ENCODE peak calls at places on chromosomes 1 and 21, in eight cellular contexts. One of them, this sample, is unnamed.
A peak's percentile ranks its signal among the peaks of the same experiment; 100 is the strongest.

GRCh38 chr1:1306070-1306660 is 1.6 kb downstream of the ACAP3 start:
- DNase-seq in H9: peak; percentile 55
- DNase-seq in neuronal stem cell: no peak
- DNase-seq in AG04450: no peak
- DNase-seq in prostate gland: no peak
- DNase-seq in fibroblast of lung: no peak
- DNase-seq in left lung: no peak
- DNase-seq in aorta: no peak
- DNase-seq in this sample: no peak

GRCh38 chr1:184889902-184890301 is 84.4 kb downstream of the NIBAN1 start:
- DNase-seq in H9: no peak
- DNase-seq in neuronal stem cell: no peak
- DNase-seq in AG04450: no peak
- DNase-seq in prostate gland: no peak
- DNase-seq in fibroblast of lung: no peak
- DNase-seq in left lung: no peak
- DNase-seq in aorta: no peak
- DNase-seq in this sample: no peak

GRCh38 chr1:109620396-109620817 is 770 bp downstream of the AMPD2 start:
- DNase-seq in H9: peak; percentile 49
- DNase-seq in neuronal stem cell: no peak
- DNase-seq in AG04450: no peak
- DNase-seq in prostate gland: no peak
- DNase-seq in fibroblast of lung: peak; percentile 55
- DNase-seq in left lung: no peak
- DNase-seq in aorta: peak; percentile 71
- DNase-seq in this sample: peak; percentile 40

GRCh38 chr1:97034651-97035050 is 313.1 kb downstream of the PTBP2 start:
- DNase-seq in H9: no peak
- DNase-seq in neuronal stem cell: no peak
- DNase-seq in AG04450: no peak
- DNase-seq in prostate gland: no peak
- DNase-seq in fibroblast of lung: no peak
- DNase-seq in left lung: no peak
- DNase-seq in aorta: no peak
- DNase-seq in this sample: no peak

GRCh38 chr1:15625224-15625917 is 8.1 kb downstream of the DDI2 start:
- DNase-seq in H9: no peak
- DNase-seq in neuronal stem cell: no peak
- DNase-seq in AG04450: no peak
- DNase-seq in prostate gland: no peak
- DNase-seq in fibroblast of lung: no peak
- DNase-seq in left lung: no peak
- DNase-seq in aorta: no peak
- DNase-seq in this sample: no peak

GRCh38 chr1:58035523-58035922 is 511.0 kb downstream of the OMA1 start:
- DNase-seq in H9: peak; percentile 36
- DNase-seq in neuronal stem cell: no peak
- DNase-seq in AG04450: no peak
- DNase-seq in prostate gland: no peak
- DNase-seq in fibroblast of lung: peak; percentile 2
- DNase-seq in left lung: no peak
- DNase-seq in aorta: no peak
- DNase-seq in this sample: no peak

GRCh38 chr1:33972676-33973395 is 109.0 kb downstream of the HMGB4 start:
- DNase-seq in H9: no peak
- DNase-seq in neuronal stem cell: no peak
- DNase-seq in AG04450: no peak
- DNase-seq in prostate gland: peak; percentile 66
- DNase-seq in fibroblast of lung: no peak
- DNase-seq in left lung: no peak
- DNase-seq in aorta: no peak
- DNase-seq in this sample: no peak

GRCh38 chr1:211577277-211577825 is 1.6 kb downstream of the SLC30A1 start:
- DNase-seq in H9: no peak
- DNase-seq in neuronal stem cell: no peak
- DNase-seq in AG04450: no peak
- DNase-seq in prostate gland: no peak
- DNase-seq in fibroblast of lung: peak; percentile 42
- DNase-seq in left lung: no peak
- DNase-seq in aorta: no peak
- DNase-seq in this sample: no peak

GRCh38 chr1:202659974-202660373 is 50.3 kb downstream of the SYT2 start:
- DNase-seq in H9: no peak
- DNase-seq in neuronal stem cell: no peak
- DNase-seq in AG04450: no peak
- DNase-seq in prostate gland: no peak
- DNase-seq in fibroblast of lung: no peak
- DNase-seq in left lung: no peak
- DNase-seq in aorta: no peak
- DNase-seq in this sample: no peak

GRCh38 chr1:192627901-192628300 is 8.0 kb upstream of the RGS13 start:
- DNase-seq in H9: no peak
- DNase-seq in neuronal stem cell: no peak
- DNase-seq in AG04450: no peak
- DNase-seq in prostate gland: no peak
- DNase-seq in fibroblast of lung: no peak
- DNase-seq in left lung: no peak
- DNase-seq in aorta: no peak
- DNase-seq in this sample: no peak

GRCh38 chr1:228541725-228542124 is 54.5 kb downstream of the RNF187 start:
- DNase-seq in H9: no peak
- DNase-seq in neuronal stem cell: no peak
- DNase-seq in AG04450: no peak
- DNase-seq in prostate gland: no peak
- DNase-seq in fibroblast of lung: no peak
- DNase-seq in left lung: no peak
- DNase-seq in aorta: no peak
- DNase-seq in this sample: no peak

GRCh38 chr1:224080082-224080774 is 33.7 kb upstream of the FBXO28 start:
- DNase-seq in H9: no peak
- DNase-seq in neuronal stem cell: no peak
- DNase-seq in AG04450: no peak
- DNase-seq in prostate gland: no peak
- DNase-seq in fibroblast of lung: peak; percentile 27
- DNase-seq in left lung: no peak
- DNase-seq in aorta: no peak
- DNase-seq in this sample: peak; percentile 48

GRCh38 chr1:50318428-50318827 is 104.8 kb downstream of the DMRTA2 start:
- DNase-seq in H9: no peak
- DNase-seq in neuronal stem cell: no peak
- DNase-seq in AG04450: no peak
- DNase-seq in prostate gland: no peak
- DNase-seq in fibroblast of lung: no peak
- DNase-seq in left lung: no peak
- DNase-seq in aorta: no peak
- DNase-seq in this sample: no peak

GRCh38 chr21:42097860-42098259 is 26.7 kb downstream of the UMODL1 start:
- DNase-seq in H9: no peak
- DNase-seq in neuronal stem cell: no peak
- DNase-seq in AG04450: peak; percentile 96
- DNase-seq in prostate gland: peak; percentile 79
- DNase-seq in fibroblast of lung: peak; percentile 97
- DNase-seq in left lung: peak; percentile 74
- DNase-seq in aorta: peak; percentile 89
- DNase-seq in this sample: peak; percentile 94

GRCh38 chr1:108828074-108828961 is 28.6 kb downstream of the AKNAD1 start:
- DNase-seq in H9: peak; percentile 88
- DNase-seq in neuronal stem cell: peak; percentile 80
- DNase-seq in AG04450: no peak
- DNase-seq in prostate gland: peak; percentile 82
- DNase-seq in fibroblast of lung: peak; percentile 98
- DNase-seq in left lung: peak; percentile 74
- DNase-seq in aorta: peak; percentile 85
- DNase-seq in this sample: peak; percentile 96

GRCh38 chr1:2627746-2628145 is 5.1 kb downstream of the MMEL1 start:
- DNase-seq in H9: no peak
- DNase-seq in neuronal stem cell: no peak
- DNase-seq in AG04450: no peak
- DNase-seq in prostate gland: no peak
- DNase-seq in fibroblast of lung: no peak
- DNase-seq in left lung: no peak
- DNase-seq in aorta: no peak
- DNase-seq in this sample: no peak

GRCh38 chr1:197884173-197884572 is 18.3 kb upstream of the C1orf53 start:
- DNase-seq in H9: peak; percentile 61
- DNase-seq in neuronal stem cell: no peak
- DNase-seq in AG04450: no peak
- DNase-seq in prostate gland: no peak
- DNase-seq in fibroblast of lung: peak; percentile 44
- DNase-seq in left lung: no peak
- DNase-seq in aorta: no peak
- DNase-seq in this sample: no peak

GRCh38 chr1:12529640-12530174 is 88.3 kb downstream of the DHRS3 start:
- DNase-seq in H9: no peak
- DNase-seq in neuronal stem cell: no peak
- DNase-seq in AG04450: no peak
- DNase-seq in prostate gland: no peak
- DNase-seq in fibroblast of lung: no peak
- DNase-seq in left lung: no peak
- DNase-seq in aorta: peak; percentile 3
- DNase-seq in this sample: no peak

GRCh38 chr1:156386949-156387898 is 18.2 kb downstream of the RHBG start:
- DNase-seq in H9: no peak
- DNase-seq in neuronal stem cell: no peak
- DNase-seq in AG04450: no peak
- DNase-seq in prostate gland: no peak
- DNase-seq in fibroblast of lung: no peak
- DNase-seq in left lung: no peak
- DNase-seq in aorta: no peak
- DNase-seq in this sample: no peak

GRCh38 chr1:39919545-39919944 is 17.8 kb upstream of the MYCL start:
- DNase-seq in H9: peak; percentile 77
- DNase-seq in neuronal stem cell: peak; percentile 38
- DNase-seq in AG04450: peak; percentile 21
- DNase-seq in prostate gland: peak; percentile 58
- DNase-seq in fibroblast of lung: peak; percentile 59
- DNase-seq in left lung: peak; percentile 52
- DNase-seq in aorta: no peak
- DNase-seq in this sample: peak; percentile 76

GRCh38 chr1:24558902-24559791 is 3.3 kb downstream of the NCMAP start:
- DNase-seq in H9: peak; percentile 74
- DNase-seq in neuronal stem cell: no peak
- DNase-seq in AG04450: peak; percentile 34
- DNase-seq in prostate gland: peak; percentile 72
- DNase-seq in fibroblast of lung: peak; percentile 84
- DNase-seq in left lung: peak; percentile 72
- DNase-seq in aorta: peak; percentile 77
- DNase-seq in this sample: peak; percentile 68

GRCh38 chr1:31396633-31397351 is 16.2 kb upstream of the SERINC2 start:
- DNase-seq in H9: no peak
- DNase-seq in neuronal stem cell: no peak
- DNase-seq in AG04450: peak; percentile 81
- DNase-seq in prostate gland: no peak
- DNase-seq in fibroblast of lung: peak; percentile 77
- DNase-seq in left lung: no peak
- DNase-seq in aorta: no peak
- DNase-seq in this sample: peak; percentile 99

GRCh38 chr1:23480187-23481025 is 3.6 kb downstream of the ASAP3 start:
- DNase-seq in H9: no peak
- DNase-seq in neuronal stem cell: no peak
- DNase-seq in AG04450: no peak
- DNase-seq in prostate gland: no peak
- DNase-seq in fibroblast of lung: no peak
- DNase-seq in left lung: no peak
- DNase-seq in aorta: no peak
- DNase-seq in this sample: no peak

GRCh38 chr1:169427081-169427611 is at the start of gene CCDC181:
- DNase-seq in H9: peak; percentile 95
- DNase-seq in neuronal stem cell: peak; percentile 78
- DNase-seq in AG04450: peak; percentile 3
- DNase-seq in prostate gland: peak; percentile 11
- DNase-seq in fibroblast of lung: peak; percentile 78
- DNase-seq in left lung: peak; percentile 34
- DNase-seq in aorta: peak; percentile 56
- DNase-seq in this sample: no peak

GRCh38 chr1:5620418-5620817 is 371.8 kb downstream of the NPHP4 start:
- DNase-seq in H9: no peak
- DNase-seq in neuronal stem cell: no peak
- DNase-seq in AG04450: no peak
- DNase-seq in prostate gland: no peak
- DNase-seq in fibroblast of lung: no peak
- DNase-seq in left lung: no peak
- DNase-seq in aorta: no peak
- DNase-seq in this sample: no peak

GRCh38 chr1:183101841-183102276 is 78.6 kb downstream of the LAMC1 start:
- DNase-seq in H9: no peak
- DNase-seq in neuronal stem cell: no peak
- DNase-seq in AG04450: no peak
- DNase-seq in prostate gland: no peak
- DNase-seq in fibroblast of lung: no peak
- DNase-seq in left lung: no peak
- DNase-seq in aorta: no peak
- DNase-seq in this sample: no peak

GRCh38 chr1:161631076-161631475 is at the start of gene FCGR3B:
- DNase-seq in H9: no peak
- DNase-seq in neuronal stem cell: no peak
- DNase-seq in AG04450: no peak
- DNase-seq in prostate gland: no peak
- DNase-seq in fibroblast of lung: no peak
- DNase-seq in left lung: no peak
- DNase-seq in aorta: no peak
- DNase-seq in this sample: no peak
- H3K9me3 ChIP-seq in H9: no peaks in the 10 kb centered on the region
- H3K9me3 ChIP-seq in neuronal stem cell: no peaks in the 10 kb centered on the region
- H3K9me3 ChIP-seq in AG04450: no peaks in the 10 kb centered on the region
- H3K9me3 ChIP-seq in prostate gland: no peaks in the 10 kb centered on the region
- H3K9me3 ChIP-seq in fibroblast of lung: no peaks in the 10 kb centered on the region
- H3K9me3 ChIP-seq in left lung: no peaks in the 10 kb centered on the region
- H3K9me3 ChIP-seq in aorta: no peaks in the 10 kb centered on the region
- H3K9me3 ChIP-seq in this sample: no peaks in the 10 kb centered on the region

GRCh38 chr1:27179373-27179772 is 24.4 kb upstream of the SLC9A1 start:
- DNase-seq in H9: no peak
- DNase-seq in neuronal stem cell: no peak
- DNase-seq in AG04450: no peak
- DNase-seq in prostate gland: no peak
- DNase-seq in fibroblast of lung: peak; percentile 39
- DNase-seq in left lung: no peak
- DNase-seq in aorta: no peak
- DNase-seq in this sample: peak; percentile 26
- H3K9me3 ChIP-seq in H9: peaks cover 12% of the 10 kb centered on the region
- H3K9me3 ChIP-seq in neuronal stem cell: peaks cover 21% of the 10 kb centered on the region
- H3K9me3 ChIP-seq in AG04450: peaks cover 27% of the 10 kb centered on the region
- H3K9me3 ChIP-seq in prostate gland: no peaks in the 10 kb centered on the region
- H3K9me3 ChIP-seq in fibroblast of lung: peaks cover 2% of the 10 kb centered on the region
- H3K9me3 ChIP-seq in left lung: no peaks in the 10 kb centered on the region
- H3K9me3 ChIP-seq in aorta: no peaks in the 10 kb centered on the region
- H3K9me3 ChIP-seq in this sample: peaks cover 5% of the 10 kb centered on the region

GRCh38 chr1:79662596-79662995 is 656.1 kb upstream of the ADGRL4 start:
- DNase-seq in H9: no peak
- DNase-seq in neuronal stem cell: no peak
- DNase-seq in AG04450: no peak
- DNase-seq in prostate gland: no peak
- DNase-seq in fibroblast of lung: no peak
- DNase-seq in left lung: no peak
- DNase-seq in aorta: no peak
- DNase-seq in this sample: no peak
- H3K9me3 ChIP-seq in H9: no peaks in the 10 kb centered on the region
- H3K9me3 ChIP-seq in neuronal stem cell: no peaks in the 10 kb centered on the region
- H3K9me3 ChIP-seq in AG04450: no peaks in the 10 kb centered on the region
- H3K9me3 ChIP-seq in prostate gland: no peaks in the 10 kb centered on the region
- H3K9me3 ChIP-seq in fibroblast of lung: no peaks in the 10 kb centered on the region
- H3K9me3 ChIP-seq in left lung: no peaks in the 10 kb centered on the region
- H3K9me3 ChIP-seq in aorta: no peaks in the 10 kb centered on the region
- H3K9me3 ChIP-seq in this sample: no peaks in the 10 kb centered on the region

GRCh38 chr21:8989261-8989882 is 1532.0 kb upstream of the TPTE start:
- DNase-seq in H9: no peak
- DNase-seq in neuronal stem cell: no peak
- DNase-seq in AG04450: no peak
- DNase-seq in prostate gland: no peak
- DNase-seq in fibroblast of lung: no peak
- DNase-seq in left lung: no peak
- DNase-seq in aorta: no peak
- DNase-seq in this sample: no peak
- H3K9me3 ChIP-seq in H9: peaks cover 60% of the 10 kb centered on the region
- H3K9me3 ChIP-seq in neuronal stem cell: no peaks in the 10 kb centered on the region
- H3K9me3 ChIP-seq in AG04450: peaks cover 40% of the 10 kb centered on the region
- H3K9me3 ChIP-seq in prostate gland: no peaks in the 10 kb centered on the region
- H3K9me3 ChIP-seq in fibroblast of lung: peaks cover 9% of the 10 kb centered on the region
- H3K9me3 ChIP-seq in left lung: no peaks in the 10 kb centered on the region
- H3K9me3 ChIP-seq in aorta: peaks cover 3% of the 10 kb centered on the region
- H3K9me3 ChIP-seq in this sample: peaks cover 52% of the 10 kb centered on the region

This sample was measured in mammary epithelial cell.